ENCODE peak calls at places on chromosomes 11 and 22, in eight cellular contexts. O, S, F, T, W, J, Z and R are unnamed samples.

GRCh38 chr22:22248878-22249277 is 4.3 kb downstream of the VPREB1 start:
- DNase-seq in J (no peak), Z (no peak), F (no peak), W (no peak), T (no peak), S (peak), O (no peak), R (no peak)

GRCh38 chr11:126474220-126474619 is 118.7 kb downstream of the ST3GAL4 start:
- DNase-seq in O (no peak), T (no peak), F (no peak), W (no peak), S (peak), Z (peak), J (no peak), R (no peak)

GRCh38 chr11:22337571-22338464 is at the start of gene SLC17A6:
- DNase-seq in Z (peak), F (no peak), O (no peak), S (no peak), J (no peak), W (no peak), T (no peak), R (peak)

GRCh38 chr11:65873280-65874156 is 918 bp upstream of the EFEMP2 start:
- DNase-seq in W (peak), J (peak), T (peak), S (peak), Z (peak), F (peak), O (peak), R (peak)

GRCh38 chr11:108246885-108247284 is 24.0 kb downstream of the ATM start:
- DNase-seq in O (no peak), T (no peak), F (no peak), Z (no peak), S (no peak), W (no peak), J (no peak), R (no peak)

GRCh38 chr11:82872377-82873150 is 27.7 kb downstream of the PRCP start:
- DNase-seq in S (no peak), T (no peak), W (no peak), F (no peak), Z (no peak), J (no peak), O (no peak), R (peak)

GRCh38 chr22:36027960-36028645 is 521 bp downstream of the RBFOX2 start:
- DNase-seq in J (peak), Z (no peak), T (peak), O (no peak), F (no peak), W (no peak), S (peak), R (peak)

GRCh38 chr22:49169074-49169744 is 658.5 kb downstream of the BRD1 start:
- DNase-seq in F (no peak), W (no peak), S (no peak), T (no peak), O (no peak), J (no peak), Z (no peak), R (no peak)

GRCh38 chr11:116278076-116278475 is 494.7 kb downstream of the BUD13 start:
- DNase-seq in S (no peak), Z (no peak), T (no peak), O (no peak), J (no peak), W (no peak), F (no peak), R (no peak)

GRCh38 chr11:128848815-128849455 is 18.2 kb downstream of the KCNJ1 start:
- DNase-seq in W (no peak), J (no peak), F (no peak), T (peak), O (no peak), S (peak), Z (peak), R (peak)

GRCh38 chr11:2377511-2378443 is 667 bp downstream of the CD81 start:
- DNase-seq in F (peak), J (peak), O (peak), S (peak), W (peak), Z (no peak), T (peak), R (peak)

GRCh38 chr11:119721129-119722120 is 7.6 kb downstream of the NECTIN1 start:
- DNase-seq in O (no peak), J (no peak), S (no peak), F (no peak), T (no peak), W (no peak), Z (peak), R (peak)

GRCh38 chr11:4203603-4204360 is 109.2 kb downstream of the RRM1 start:
- DNase-seq in J (no peak), F (no peak), T (no peak), W (no peak), O (no peak), Z (no peak), S (no peak), R (no peak)

GRCh38 chr11:74004694-74005615 is 3.9 kb downstream of the UCP3 start:
- DNase-seq in Z (no peak), O (no peak), W (no peak), S (no peak), T (no peak), J (no peak), F (no peak), R (no peak)

GRCh38 chr11:75474878-75475766 is 42.1 kb upstream of the KLHL35 start:
- DNase-seq in J (no peak), Z (no peak), S (peak), T (peak), W (peak), F (no peak), O (peak), R (no peak)

GRCh38 chr22:41479671-41480396 is 10.9 kb downstream of the ACO2 start:
- DNase-seq in T (no peak), S (no peak), J (no peak), W (no peak), F (no peak), Z (no peak), O (no peak), R (no peak)

GRCh38 chr11:353315-353857 is 15.9 kb upstream of the B4GALNT4 start:
- DNase-seq in S (peak), Z (peak), T (peak), J (peak), O (no peak), W (peak), F (peak), R (peak)

GRCh38 chr22:19068784-19069271 is 53.4 kb downstream of the DGCR2 start:
- DNase-seq in W (no peak), O (no peak), F (no peak), Z (no peak), S (peak), T (no peak), J (no peak), R (no peak)

GRCh38 chr11:75276696-75277095 is 36.1 kb downstream of the TPBGL start:
- DNase-seq in F (no peak), T (no peak), O (no peak), Z (no peak), J (no peak), W (peak), S (peak), R (no peak)

GRCh38 chr22:33397381-33397907 is 339.3 kb upstream of the SYN3 start:
- DNase-seq in F (no peak), W (no peak), Z (no peak), S (no peak), O (no peak), T (no peak), J (no peak), R (no peak)

GRCh38 chr11:7840580-7840979 is 43.8 kb upstream of the OR5P2 start:
- DNase-seq in Z (no peak), S (no peak), J (no peak), T (no peak), F (no peak), W (no peak), O (no peak), R (no peak)

GRCh38 chr11:103476874-103477273 is 367.6 kb downstream of the DYNC2H1 start:
- DNase-seq in O (no peak), W (no peak), J (no peak), Z (no peak), S (no peak), F (no peak), T (no peak), R (no peak)

GRCh38 chr11:113562981-113563461 is 87.8 kb upstream of the DRD2 start:
- DNase-seq in T (no peak), S (no peak), F (no peak), O (no peak), Z (no peak), J (peak), W (no peak), R (no peak)

GRCh38 chr22:20058989-20059770 is 20.9 kb upstream of the DGCR8 start:
- DNase-seq in S (no peak), T (no peak), J (no peak), F (no peak), Z (no peak), O (no peak), W (no peak), R (no peak)

GRCh38 chr11:112999518-112999917 is 38.3 kb downstream of the NCAM1 start:
- DNase-seq in F (no peak), W (no peak), Z (no peak), O (no peak), S (no peak), T (no peak), J (no peak), R (no peak)

GRCh38 chr22:22421392-22421791 is 87.2 kb downstream of the ZNF280B start:
- DNase-seq in T (no peak), S (no peak), W (no peak), F (no peak), J (no peak), O (no peak), Z (no peak), R (no peak)

GRCh38 chr22:32466496-32466895 is 2.2 kb upstream of the BPIFC start:
- DNase-seq in W (no peak), S (no peak), F (no peak), Z (no peak), O (no peak), T (no peak), J (no peak), R (no peak)

GRCh38 chr11:6755303-6755952 is 16.3 kb downstream of the OR2AG2 start:
- DNase-seq in F (no peak), O (no peak), Z (peak), T (peak), J (no peak), W (no peak), S (no peak), R (peak)

GRCh38 chr22:22342697-22343602 is 98.4 kb downstream of the VPREB1 start:
- DNase-seq in W (no peak), O (peak), Z (peak), S (peak), J (peak), T (peak), F (no peak), R (peak)

GRCh38 chr11:70111269-70112016 is 33.3 kb downstream of the ANO1 start:
- DNase-seq in O (peak), S (peak), W (peak), Z (peak), T (no peak), J (peak), F (peak), R (no peak)

GRCh38 chr11:78414321-78415051 is 3.1 kb downstream of the GAB2 start:
- DNase-seq in F (no peak), S (no peak), O (no peak), Z (no peak), T (no peak), J (no peak), W (no peak), R (peak)

GRCh38 chr22:50211147-50211546 is 10.3 kb downstream of the SELENOO start:
- DNase-seq in T (no peak), W (no peak), F (no peak), J (no peak), O (no peak), S (no peak), Z (no peak), R (no peak)

GRCh38 chr22:50209893-50210292 is 9.1 kb downstream of the SELENOO start:
- DNase-seq in T (peak), Z (peak), F (no peak), W (peak), O (peak), J (peak), S (peak), R (peak)

GRCh38 chr22:50208939-50209892 is 8.4 kb downstream of the SELENOO start:
- DNase-seq in W (peak), O (no peak), J (no peak), F (no peak), T (no peak), S (no peak), Z (no peak), R (no peak)

GRCh38 chr22:50208430-50208938 is 7.7 kb downstream of the SELENOO start:
- DNase-seq in T (no peak), J (no peak), F (no peak), Z (no peak), S (no peak), O (no peak), W (no peak), R (no peak)

GRCh38 chr22:50210378-50211139 is 9.7 kb downstream of the SELENOO start:
- DNase-seq in F (no peak), T (no peak), O (no peak), J (no peak), W (peak), Z (no peak), S (no peak), R (no peak)
- TF ChIP-seq POLR2A in F (no peak), T (no peak), O (no peak), J (no peak), W (no peak), Z (no peak), S (no peak), R (no peak)

GRCh38 chr22:30614879-30615278 is 7.9 kb downstream of the TCN2 start:
- DNase-seq in O (no peak), W (no peak), Z (no peak), J (no peak), S (no peak), F (no peak), T (no peak), R (no peak)
- TF ChIP-seq CTCF in O (no peak), W (no peak), Z (no peak), J (no peak), S (no peak), F (no peak), T (no peak), R (no peak)

DNA sequence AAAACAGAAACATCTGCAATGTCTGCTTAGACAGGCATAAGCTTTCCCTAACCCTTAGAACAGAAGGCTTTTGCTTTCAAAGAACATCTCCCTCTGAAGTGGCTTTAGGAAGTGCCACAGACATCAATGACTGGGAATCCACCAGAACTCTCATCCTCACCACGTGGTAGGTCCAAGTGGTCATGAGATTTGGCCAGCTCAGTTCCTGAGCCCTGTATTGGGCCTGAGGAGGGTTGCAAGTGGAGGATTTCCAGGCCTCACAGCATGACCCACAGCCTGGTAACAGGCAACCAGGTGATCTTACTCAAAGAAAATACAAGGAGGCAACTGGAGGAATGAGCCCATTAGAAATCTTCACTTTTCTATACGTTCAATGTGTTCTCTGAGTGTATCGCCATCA is 1.6 kb downstream of the CASP1 start:
- DNase-seq in F (no peak), T (no peak), J (no peak), O (no peak), W (no peak), S (no peak), Z (no peak), R (no peak)
- H3K4me3 ChIP-seq in F (no peak), T (peak), J (no peak), O (peak), W (no peak), S (no peak), Z (no peak), R (no peak)

GRCh38 chr22:39240841-39241631 is 3.7 kb downstream of the PDGFB start:
- DNase-seq in T (peak), J (peak), W (no peak), S (peak), O (peak), F (peak), Z (peak), R (peak)
- TF ChIP-seq POLR2A in T (no peak), J (peak), W (no peak), S (no peak), O (no peak), F (no peak), Z (peak), R (peak)

DNA sequence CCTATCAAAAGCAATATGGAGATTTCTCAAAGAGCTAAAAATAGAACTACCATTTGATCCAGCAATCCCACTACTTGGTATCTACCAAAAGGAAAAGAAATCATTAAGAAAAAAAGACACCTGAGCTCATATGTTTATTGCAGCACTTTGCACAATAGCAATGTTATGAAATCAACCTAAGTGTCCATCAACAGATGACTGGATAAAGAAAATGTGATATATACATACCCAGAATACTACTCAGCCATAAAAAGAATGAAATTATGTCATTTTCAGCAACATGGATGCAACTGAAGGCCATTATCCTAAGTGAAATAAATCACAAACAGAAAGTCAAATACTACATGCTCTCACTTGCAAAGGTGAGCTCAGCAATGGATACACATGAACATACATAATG is 1565.5 kb upstream of the RAG2 start:
- DNase-seq in F (no peak), S (no peak), O (no peak), Z (no peak), W (no peak), J (no peak), T (no peak), R (no peak)
- TF ChIP-seq CTCF in F (no peak), S (no peak), O (no peak), Z (no peak), W (no peak), J (no peak), T (no peak), R (no peak)